ENCODE peak calls at places on chromosomes 3 and 15, in six cellular contexts. One of them, this sample, is unnamed.

GRCh38 chr3:72487078-72487765 is 361.0 kb downstream of the SHQ1 start:
- ATAC-seq in K562: peak
- ATAC-seq in Panc1: peak
- ATAC-seq in HepG2: peak
- ATAC-seq in GM12878: peak
- ATAC-seq in upper lobe of left lung: peak
- ATAC-seq in this sample: peak

GRCh38 chr3:72461787-72462186 is 386.5 kb downstream of the SHQ1 start:
- ATAC-seq in GM12878: no peak
- ATAC-seq in upper lobe of left lung: peak
- ATAC-seq in HepG2: no peak
- ATAC-seq in Panc1: no peak
- ATAC-seq in K562: no peak
- ATAC-seq in this sample: no peak

GRCh38 chr3:77746892-77747291 is 707.0 kb downstream of the ROBO2 start:
- ATAC-seq in upper lobe of left lung: no peak
- ATAC-seq in GM12878: peak
- ATAC-seq in K562: no peak
- ATAC-seq in Panc1: no peak
- ATAC-seq in HepG2: no peak
- ATAC-seq in this sample: no peak

GRCh38 chr3:13146643-13147143 is 73.5 kb upstream of the IQSEC1 start:
- ATAC-seq in Panc1: no peak
- ATAC-seq in upper lobe of left lung: no peak
- ATAC-seq in HepG2: peak
- ATAC-seq in GM12878: no peak
- ATAC-seq in K562: no peak
- ATAC-seq in this sample: no peak

GRCh38 chr15:95458736-95459135 is 871.8 kb upstream of the NR2F2 start:
- ATAC-seq in K562: no peak
- ATAC-seq in GM12878: no peak
- ATAC-seq in HepG2: no peak
- ATAC-seq in upper lobe of left lung: no peak
- ATAC-seq in Panc1: no peak
- ATAC-seq in this sample: no peak

GRCh38 chr3:53104762-53105161 is 25.5 kb downstream of the RFT1 start:
- ATAC-seq in HepG2: no peak
- ATAC-seq in K562: no peak
- ATAC-seq in Panc1: no peak
- ATAC-seq in GM12878: no peak
- ATAC-seq in upper lobe of left lung: peak
- ATAC-seq in this sample: no peak

GRCh38 chr15:93217343-93217742 is 128.3 kb upstream of the RGMA start:
- ATAC-seq in upper lobe of left lung: no peak
- ATAC-seq in K562: no peak
- ATAC-seq in GM12878: no peak
- ATAC-seq in Panc1: no peak
- ATAC-seq in HepG2: no peak
- ATAC-seq in this sample: no peak

GRCh38 chr3:58000713-58001467 is 7.3 kb upstream of the FLNB start:
- ATAC-seq in Panc1: no peak
- ATAC-seq in GM12878: no peak
- ATAC-seq in upper lobe of left lung: no peak
- ATAC-seq in HepG2: no peak
- ATAC-seq in K562: peak
- ATAC-seq in this sample: no peak

GRCh38 chr15:29924750-29925149 is 102.5 kb upstream of the TJP1 start:
- ATAC-seq in HepG2: peak
- ATAC-seq in upper lobe of left lung: peak
- ATAC-seq in K562: no peak
- ATAC-seq in Panc1: peak
- ATAC-seq in GM12878: no peak
- ATAC-seq in this sample: no peak

GRCh38 chr15:91521996-91522395 is 331.5 kb upstream of the SLCO3A1 start:
- ATAC-seq in GM12878: no peak
- ATAC-seq in upper lobe of left lung: no peak
- ATAC-seq in K562: no peak
- ATAC-seq in HepG2: no peak
- ATAC-seq in Panc1: no peak
- ATAC-seq in this sample: no peak
- TF ChIP-seq POLR2AphosphoS5 in GM12878: no peak
- TF ChIP-seq POLR2AphosphoS5 in upper lobe of left lung: no peak
- TF ChIP-seq POLR2AphosphoS5 in K562: no peak
- TF ChIP-seq POLR2AphosphoS5 in HepG2: no peak
- TF ChIP-seq POLR2AphosphoS5 in Panc1: no peak
- TF ChIP-seq POLR2AphosphoS5 in this sample: no peak

GRCh38 chr3:100023150-100023549 is 91.2 kb downstream of the FILIP1L start:
- ATAC-seq in GM12878: no peak
- ATAC-seq in Panc1: no peak
- ATAC-seq in K562: no peak
- ATAC-seq in HepG2: peak
- ATAC-seq in upper lobe of left lung: no peak
- ATAC-seq in this sample: no peak
- TF ChIP-seq POLR2AphosphoS5 in GM12878: no peak
- TF ChIP-seq POLR2AphosphoS5 in Panc1: no peak
- TF ChIP-seq POLR2AphosphoS5 in K562: no peak
- TF ChIP-seq POLR2AphosphoS5 in HepG2: no peak
- TF ChIP-seq POLR2AphosphoS5 in upper lobe of left lung: no peak
- TF ChIP-seq POLR2AphosphoS5 in this sample: no peak

DNA sequence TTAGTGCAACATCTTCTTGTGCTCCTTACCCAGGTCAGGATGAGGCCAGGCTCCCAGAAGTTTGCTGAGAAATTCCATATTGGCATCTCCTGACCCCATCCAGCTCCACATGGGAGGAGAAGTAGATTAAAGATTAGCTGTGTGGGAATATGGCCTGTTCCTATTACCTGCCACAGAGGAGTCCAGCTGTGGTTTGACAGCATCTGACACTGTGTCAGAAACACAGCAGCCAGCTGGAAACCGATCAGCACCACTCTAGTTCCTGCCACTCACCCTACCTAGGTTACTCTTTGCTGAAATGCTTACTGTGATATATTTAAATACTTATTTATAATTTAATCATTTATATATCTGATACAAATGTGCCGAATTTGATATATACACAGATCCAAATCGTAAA is 260.3 kb downstream of the FEZF2 start:
- ATAC-seq in GM12878: no peak
- ATAC-seq in upper lobe of left lung: no peak
- ATAC-seq in K562: no peak
- ATAC-seq in Panc1: no peak
- ATAC-seq in HepG2: no peak
- ATAC-seq in this sample: no peak
- TF ChIP-seq POLR2AphosphoS5 in GM12878: no peak
- TF ChIP-seq POLR2AphosphoS5 in upper lobe of left lung: no peak
- TF ChIP-seq POLR2AphosphoS5 in K562: no peak
- TF ChIP-seq POLR2AphosphoS5 in Panc1: no peak
- TF ChIP-seq POLR2AphosphoS5 in HepG2: no peak
- TF ChIP-seq POLR2AphosphoS5 in this sample: no peak

GRCh38 chr15:55290361-55291057 is 896 bp upstream of the RAB27A start:
- ATAC-seq in HepG2: peak
- ATAC-seq in Panc1: peak
- ATAC-seq in upper lobe of left lung: peak
- ATAC-seq in GM12878: peak
- ATAC-seq in K562: peak
- ATAC-seq in this sample: peak
- TF ChIP-seq POLR2AphosphoS5 in HepG2: no peak
- TF ChIP-seq POLR2AphosphoS5 in Panc1: no peak
- TF ChIP-seq POLR2AphosphoS5 in upper lobe of left lung: no peak
- TF ChIP-seq POLR2AphosphoS5 in GM12878: no peak
- TF ChIP-seq POLR2AphosphoS5 in K562: no peak
- TF ChIP-seq POLR2AphosphoS5 in this sample: peak

GRCh38 chr3:161630791-161631190 is 134.2 kb downstream of the OTOL1 start:
- ATAC-seq in GM12878: no peak
- ATAC-seq in K562: no peak
- ATAC-seq in HepG2: no peak
- ATAC-seq in Panc1: no peak
- ATAC-seq in upper lobe of left lung: no peak
- ATAC-seq in this sample: no peak
- TF ChIP-seq POLR2AphosphoS5 in GM12878: no peak
- TF ChIP-seq POLR2AphosphoS5 in K562: no peak
- TF ChIP-seq POLR2AphosphoS5 in HepG2: no peak
- TF ChIP-seq POLR2AphosphoS5 in Panc1: no peak
- TF ChIP-seq POLR2AphosphoS5 in upper lobe of left lung: no peak
- TF ChIP-seq POLR2AphosphoS5 in this sample: no peak

GRCh38 chr3:122793568-122794416 is at the start of gene HSPBAP1:
- ATAC-seq in GM12878: peak
- ATAC-seq in Panc1: peak
- ATAC-seq in upper lobe of left lung: peak
- ATAC-seq in K562: peak
- ATAC-seq in HepG2: peak
- ATAC-seq in this sample: peak
- TF ChIP-seq POLR2AphosphoS5 in GM12878: peak
- TF ChIP-seq POLR2AphosphoS5 in Panc1: peak
- TF ChIP-seq POLR2AphosphoS5 in upper lobe of left lung: peak
- TF ChIP-seq POLR2AphosphoS5 in K562: no peak
- TF ChIP-seq POLR2AphosphoS5 in HepG2: peak
- TF ChIP-seq POLR2AphosphoS5 in this sample: peak

GRCh38 chr3:25663324-25664065 is 1.2 kb downstream of the TOP2B start:
- ATAC-seq in K562: peak
- ATAC-seq in HepG2: peak
- ATAC-seq in Panc1: peak
- ATAC-seq in upper lobe of left lung: peak
- ATAC-seq in GM12878: peak
- ATAC-seq in this sample: no peak
- TF ChIP-seq POLR2AphosphoS5 in K562: no peak
- TF ChIP-seq POLR2AphosphoS5 in HepG2: no peak
- TF ChIP-seq POLR2AphosphoS5 in Panc1: no peak
- TF ChIP-seq POLR2AphosphoS5 in upper lobe of left lung: no peak
- TF ChIP-seq POLR2AphosphoS5 in GM12878: no peak
- TF ChIP-seq POLR2AphosphoS5 in this sample: no peak

GRCh38 chr15:75174102-75174501 is 27.6 kb upstream of the C15orf39 start:
- ATAC-seq in upper lobe of left lung: no peak
- ATAC-seq in GM12878: no peak
- ATAC-seq in Panc1: no peak
- ATAC-seq in K562: no peak
- ATAC-seq in HepG2: no peak
- ATAC-seq in this sample: no peak

GRCh38 chr15:75174736-75175135 is 26.9 kb upstream of the C15orf39 start:
- ATAC-seq in HepG2: no peak
- ATAC-seq in K562: no peak
- ATAC-seq in Panc1: no peak
- ATAC-seq in GM12878: no peak
- ATAC-seq in upper lobe of left lung: no peak
- ATAC-seq in this sample: no peak

GRCh38 chr15:75177360-75178071 is 24.2 kb upstream of the C15orf39 start:
- ATAC-seq in GM12878: peak
- ATAC-seq in HepG2: peak
- ATAC-seq in Panc1: no peak
- ATAC-seq in upper lobe of left lung: peak
- ATAC-seq in K562: peak
- ATAC-seq in this sample: no peak

GRCh38 chr15:75178171-75178937 is 23.3 kb upstream of the C15orf39 start:
- ATAC-seq in GM12878: peak
- ATAC-seq in Panc1: no peak
- ATAC-seq in upper lobe of left lung: peak
- ATAC-seq in K562: peak
- ATAC-seq in HepG2: peak
- ATAC-seq in this sample: peak

GRCh38 chr15:75176404-75176761 is 25.3 kb upstream of the C15orf39 start:
- ATAC-seq in upper lobe of left lung: no peak
- ATAC-seq in GM12878: no peak
- ATAC-seq in Panc1: peak
- ATAC-seq in K562: no peak
- ATAC-seq in HepG2: peak
- ATAC-seq in this sample: peak
- TF ChIP-seq POLR2AphosphoS5 in upper lobe of left lung: no peak
- TF ChIP-seq POLR2AphosphoS5 in GM12878: no peak
- TF ChIP-seq POLR2AphosphoS5 in Panc1: no peak
- TF ChIP-seq POLR2AphosphoS5 in K562: no peak
- TF ChIP-seq POLR2AphosphoS5 in HepG2: no peak
- TF ChIP-seq POLR2AphosphoS5 in this sample: peak

This sample was measured in gastroesophageal sphincter.